ENCODE peak calls at places on chromosomes 4 and X, in eight cellular contexts. U, F, D, V, Y, N, L and P are unnamed samples.

GRCh38 chrX:41259516-41259915 is 74.4 kb upstream of the DDX3X start:
- DNase-seq in D (no peak), L (peak), V (peak), N (no peak), U (no peak), F (no peak), Y (peak), P (no peak)

GRCh38 chr4:33737721-33738120 is 2506.6 kb downstream of the ARAP2 start:
- DNase-seq in Y (no peak), F (no peak), V (no peak), L (no peak), U (no peak), N (no peak), D (no peak), P (no peak)

GRCh38 chrX:9597361-9598035 is 132.6 kb downstream of the TBL1X start:
- DNase-seq in L (no peak), F (no peak), D (no peak), Y (no peak), V (peak), U (no peak), N (no peak), P (no peak)

GRCh38 chrX:150205011-150205410 is 158.1 kb upstream of the MAMLD1 start:
- DNase-seq in D (no peak), F (no peak), U (no peak), V (no peak), Y (no peak), N (no peak), L (no peak), P (no peak)

GRCh38 chrX:25442501-25442900 is 426.7 kb upstream of the ARX start:
- DNase-seq in Y (no peak), N (no peak), L (no peak), F (no peak), D (no peak), V (no peak), U (peak), P (no peak)

GRCh38 chrX:132842839-132843238 is 115.6 kb downstream of the HS6ST2 start:
- DNase-seq in Y (no peak), N (no peak), U (no peak), F (no peak), D (no peak), V (no peak), L (no peak), P (no peak)

GRCh38 chrX:141903400-141904155 is at the start of gene MAGEC1:
- DNase-seq in N (no peak), V (no peak), L (no peak), U (no peak), Y (no peak), D (no peak), F (no peak), P (no peak)

GRCh38 chrX:114581528-114582263 is 2.2 kb upstream of the HTR2C start:
- DNase-seq in U (peak), F (no peak), L (no peak), V (peak), N (no peak), Y (no peak), D (no peak), P (no peak)

GRCh38 chr4:85177679-85178078 is 211.2 kb upstream of the WDFY3 start:
- DNase-seq in V (no peak), Y (no peak), L (no peak), N (no peak), D (no peak), U (no peak), F (no peak), P (no peak)

GRCh38 chr4:2292679-2293108 is 30.8 kb upstream of the MXD4 start:
- DNase-seq in N (no peak), U (no peak), F (no peak), Y (peak), L (peak), D (no peak), V (peak), P (no peak)

GRCh38 chrX:17655232-17656034 is 81.9 kb upstream of the SCML1 start:
- DNase-seq in Y (peak), U (no peak), F (no peak), V (peak), N (no peak), L (peak), D (no peak), P (no peak)

GRCh38 chr4:10687526-10687925 is 3.0 kb upstream of the CLNK start:
- DNase-seq in F (no peak), N (no peak), Y (no peak), V (no peak), L (no peak), U (no peak), D (no peak), P (no peak)

GRCh38 chr4:83490876-83491450 is 6.1 kb upstream of the ABRAXAS1 start:
- DNase-seq in L (peak), U (peak), N (peak), F (no peak), Y (peak), V (peak), D (no peak), P (peak)

GRCh38 chr4:74410272-74410671 is 34.7 kb upstream of the AREG start:
- DNase-seq in N (no peak), L (peak), V (peak), Y (peak), F (no peak), U (no peak), D (peak), P (no peak)

GRCh38 chr4:38242822-38243384 is 282.7 kb downstream of the PTTG2 start:
- DNase-seq in L (no peak), V (no peak), D (no peak), Y (no peak), F (no peak), N (no peak), U (no peak), P (no peak)

GRCh38 chrX:35919536-35920309 is at the start of gene CFAP47:
- DNase-seq in F (no peak), N (no peak), L (no peak), V (no peak), U (peak), D (no peak), Y (no peak), P (no peak)

GRCh38 chr4:85402371-85402770 is 72.6 kb upstream of the ARHGAP24 start:
- DNase-seq in D (no peak), F (no peak), Y (peak), V (peak), N (peak), L (peak), U (no peak), P (no peak)

GRCh38 chrX:69313622-69314290 is 148.5 kb upstream of the PJA1 start:
- DNase-seq in N (no peak), F (no peak), D (no peak), V (no peak), U (no peak), L (no peak), Y (no peak), P (no peak)

GRCh38 chr4:7313361-7313811 is 121.0 kb downstream of the SORCS2 start:
- DNase-seq in F (no peak), D (no peak), U (no peak), V (no peak), L (no peak), N (no peak), Y (no peak), P (no peak)

GRCh38 chr4:52045028-52045427 is 6.1 kb upstream of the SPATA18 start:
- DNase-seq in V (no peak), U (no peak), Y (no peak), L (no peak), D (no peak), F (no peak), N (no peak), P (no peak)

GRCh38 chr4:71009796-71010588 is 16.5 kb downstream of the DCK start:
- DNase-seq in D (no peak), N (no peak), L (peak), U (no peak), F (no peak), Y (peak), V (peak), P (no peak)

GRCh38 chr4:74118600-74119351 is 19.8 kb upstream of the CXCL2 start:
- DNase-seq in U (no peak), D (no peak), N (no peak), V (no peak), Y (no peak), L (no peak), F (no peak), P (no peak)

GRCh38 chr4:13233755-13234154 is 250.4 kb downstream of the RAB28 start:
- DNase-seq in L (no peak), U (no peak), D (no peak), N (no peak), Y (no peak), F (no peak), V (no peak), P (no peak)

GRCh38 chrX:137545711-137546651 is 19.9 kb upstream of the ZIC3 start:
- DNase-seq in V (no peak), N (no peak), F (no peak), L (no peak), Y (no peak), U (no peak), D (no peak), P (no peak)

GRCh38 chr4:69096111-69096656 is at the start of gene UGT2B7:
- DNase-seq in N (no peak), Y (peak), V (no peak), D (no peak), U (no peak), L (no peak), F (no peak), P (no peak)

GRCh38 chr4:66372706-66373105 is 702.4 kb upstream of the EPHA5 start:
- DNase-seq in U (no peak), D (no peak), F (no peak), V (no peak), N (no peak), Y (peak), L (peak), P (no peak)

GRCh38 chr4:112765317-112765989 is 128.5 kb downstream of the LARP7 start:
- DNase-seq in U (no peak), Y (peak), L (peak), V (no peak), D (no peak), N (no peak), F (no peak), P (peak)